ENCODE peak calls at places on chromosomes 5 and 9, in five cellular contexts. Q is NCI-H1417; Y is cardiac muscle cell; B is glomerular endothelial cell; K is stimulated activated CD8-positive, alpha-beta memory T cell treated with anti-CD3 and anti-CD28 coated beads, Interleukin-2, amount 100 ng/mL, for 48 hours. A is an unnamed sample.

GRCh38 chr9:19470567-19470966 is 61.8 kb downstream of the ACER2 start:
- DNase-seq in Q (no peak), Y (no peak), B (no peak), K (no peak), A (no peak)

GRCh38 chr9:131525643-131526565 is 5.2 kb downstream of the UCK1 start:
- DNase-seq in Q (no peak), Y (no peak), B (no peak), K (no peak), A (no peak)

GRCh38 chr9:114811301-114811700 is 5.5 kb upstream of the TNFSF15 start:
- DNase-seq in Q (no peak), Y (peak), B (no peak), K (no peak), A (no peak)

GRCh38 chr5:123511290-123511647 is 708 bp upstream of the CSNK1G3 start:
- DNase-seq in Q (no peak), Y (peak), B (no peak), K (no peak), A (no peak)

GRCh38 chr5:13348568-13348967 is 595.9 kb downstream of the DNAH5 start:
- DNase-seq in Q (no peak), Y (no peak), B (no peak), K (no peak), A (no peak)

GRCh38 chr9:136054146-136054545 is 40.9 kb downstream of the NACC2 start:
- DNase-seq in Q (no peak), Y (no peak), B (no peak), K (no peak), A (no peak)

GRCh38 chr5:78190402-78190801 is 104.1 kb downstream of the AP3B1 start:
- DNase-seq in Q (no peak), Y (no peak), B (no peak), K (no peak), A (no peak)

GRCh38 chr5:78706381-78706780 is 57.8 kb upstream of the LHFPL2 start:
- DNase-seq in Q (no peak), Y (no peak), B (no peak), K (no peak), A (no peak)

GRCh38 chr9:88364706-88365105 is 23.5 kb upstream of the SPIN1 start:
- DNase-seq in Q (no peak), Y (no peak), B (no peak), K (no peak), A (no peak)

GRCh38 chr5:169168288-169168687 is 132.7 kb downstream of the SLIT3 start:
- DNase-seq in Q (no peak), Y (no peak), B (no peak), K (no peak), A (no peak)

GRCh38 chr5:178839319-178839704 is 20.4 kb upstream of the ZNF354B start:
- DNase-seq in Q (peak), Y (peak), B (no peak), K (peak), A (no peak)